ENCODE peak calls at places on chromosomes 4 and X, in eight cellular contexts. One of them, this sample, is unnamed.

GRCh38 chrX:38482183-38482582 is 79.2 kb upstream of the TSPAN7 start:
- DNase-seq in glutamatergic neuron: no peak
- DNase-seq in heart left ventricle: no peak
- DNase-seq in bronchial epithelial cell: no peak
- DNase-seq in CD4-positive, alpha-beta T cell: no peak
- DNase-seq in tibial artery: no peak
- DNase-seq in fibroblast of mammary gland: no peak
- DNase-seq in cardiac muscle cell: no peak
- DNase-seq in this sample: no peak

GRCh38 chr4:112520598-112521122 is 4.7 kb upstream of the NEUROG2 start:
- DNase-seq in glutamatergic neuron: no peak
- DNase-seq in heart left ventricle: no peak
- DNase-seq in bronchial epithelial cell: no peak
- DNase-seq in CD4-positive, alpha-beta T cell: no peak
- DNase-seq in tibial artery: no peak
- DNase-seq in fibroblast of mammary gland: peak
- DNase-seq in cardiac muscle cell: no peak
- DNase-seq in this sample: no peak

GRCh38 chrX:118595501-118596042 is 100.0 kb downstream of the DOCK11 start:
- DNase-seq in glutamatergic neuron: no peak
- DNase-seq in heart left ventricle: no peak
- DNase-seq in bronchial epithelial cell: no peak
- DNase-seq in CD4-positive, alpha-beta T cell: no peak
- DNase-seq in tibial artery: no peak
- DNase-seq in fibroblast of mammary gland: no peak
- DNase-seq in cardiac muscle cell: no peak
- DNase-seq in this sample: no peak

GRCh38 chr4:180380733-180381132 is 1862.5 kb upstream of the TENM3 start:
- DNase-seq in glutamatergic neuron: no peak
- DNase-seq in heart left ventricle: no peak
- DNase-seq in bronchial epithelial cell: peak
- DNase-seq in CD4-positive, alpha-beta T cell: no peak
- DNase-seq in tibial artery: no peak
- DNase-seq in fibroblast of mammary gland: peak
- DNase-seq in cardiac muscle cell: no peak
- DNase-seq in this sample: peak

GRCh38 chrX:73825569-73825968 is 262.6 kb downstream of the CHIC1 start:
- DNase-seq in glutamatergic neuron: no peak
- DNase-seq in heart left ventricle: no peak
- DNase-seq in bronchial epithelial cell: no peak
- DNase-seq in CD4-positive, alpha-beta T cell: no peak
- DNase-seq in tibial artery: no peak
- DNase-seq in fibroblast of mammary gland: no peak
- DNase-seq in cardiac muscle cell: no peak
- DNase-seq in this sample: no peak

GRCh38 chrX:14496674-14497073 is 32.7 kb upstream of the GLRA2 start:
- DNase-seq in glutamatergic neuron: no peak
- DNase-seq in heart left ventricle: no peak
- DNase-seq in bronchial epithelial cell: no peak
- DNase-seq in CD4-positive, alpha-beta T cell: no peak
- DNase-seq in tibial artery: no peak
- DNase-seq in fibroblast of mammary gland: no peak
- DNase-seq in cardiac muscle cell: no peak
- DNase-seq in this sample: no peak

GRCh38 chr4:88005086-88005485 is 2.3 kb upstream of the PKD2 start:
- DNase-seq in glutamatergic neuron: no peak
- DNase-seq in heart left ventricle: peak
- DNase-seq in bronchial epithelial cell: no peak
- DNase-seq in CD4-positive, alpha-beta T cell: no peak
- DNase-seq in tibial artery: peak
- DNase-seq in fibroblast of mammary gland: peak
- DNase-seq in cardiac muscle cell: no peak
- DNase-seq in this sample: peak

GRCh38 chrX:10022580-10023245 is 55.6 kb downstream of the CLDN34 start:
- DNase-seq in glutamatergic neuron: no peak
- DNase-seq in heart left ventricle: peak
- DNase-seq in bronchial epithelial cell: peak
- DNase-seq in CD4-positive, alpha-beta T cell: no peak
- DNase-seq in tibial artery: no peak
- DNase-seq in fibroblast of mammary gland: peak
- DNase-seq in cardiac muscle cell: no peak
- DNase-seq in this sample: peak

GRCh38 chr4:94680131-94680862 is 77.5 kb upstream of the BMPR1B start:
- DNase-seq in glutamatergic neuron: no peak
- DNase-seq in heart left ventricle: no peak
- DNase-seq in bronchial epithelial cell: no peak
- DNase-seq in CD4-positive, alpha-beta T cell: no peak
- DNase-seq in tibial artery: no peak
- DNase-seq in fibroblast of mammary gland: no peak
- DNase-seq in cardiac muscle cell: peak
- DNase-seq in this sample: peak

GRCh38 chr4:23333946-23334878 is 555.6 kb downstream of the PPARGC1A start:
- DNase-seq in glutamatergic neuron: no peak
- DNase-seq in heart left ventricle: no peak
- DNase-seq in bronchial epithelial cell: peak
- DNase-seq in CD4-positive, alpha-beta T cell: peak
- DNase-seq in tibial artery: no peak
- DNase-seq in fibroblast of mammary gland: peak
- DNase-seq in cardiac muscle cell: peak
- DNase-seq in this sample: peak

GRCh38 chr4:90120037-90120436 is 7.2 kb upstream of the CCSER1 start:
- DNase-seq in glutamatergic neuron: no peak
- DNase-seq in heart left ventricle: no peak
- DNase-seq in bronchial epithelial cell: no peak
- DNase-seq in CD4-positive, alpha-beta T cell: no peak
- DNase-seq in tibial artery: no peak
- DNase-seq in fibroblast of mammary gland: no peak
- DNase-seq in cardiac muscle cell: no peak
- DNase-seq in this sample: no peak

GRCh38 chrX:39816871-39817731 is 280.7 kb downstream of the BCOR start:
- DNase-seq in glutamatergic neuron: no peak
- DNase-seq in heart left ventricle: no peak
- DNase-seq in bronchial epithelial cell: no peak
- DNase-seq in CD4-positive, alpha-beta T cell: no peak
- DNase-seq in tibial artery: no peak
- DNase-seq in fibroblast of mammary gland: peak
- DNase-seq in cardiac muscle cell: no peak
- DNase-seq in this sample: peak

GRCh38 chr4:67087897-67088296 is 457.4 kb downstream of the CENPC start:
- DNase-seq in glutamatergic neuron: peak
- DNase-seq in heart left ventricle: peak
- DNase-seq in bronchial epithelial cell: peak
- DNase-seq in CD4-positive, alpha-beta T cell: peak
- DNase-seq in tibial artery: peak
- DNase-seq in fibroblast of mammary gland: peak
- DNase-seq in cardiac muscle cell: peak
- DNase-seq in this sample: peak

GRCh38 chrX:3728454-3728853 is 15.0 kb upstream of the PRKX start:
- DNase-seq in glutamatergic neuron: no peak
- DNase-seq in heart left ventricle: no peak
- DNase-seq in bronchial epithelial cell: peak
- DNase-seq in CD4-positive, alpha-beta T cell: no peak
- DNase-seq in tibial artery: no peak
- DNase-seq in fibroblast of mammary gland: peak
- DNase-seq in cardiac muscle cell: no peak
- DNase-seq in this sample: peak

GRCh38 chrX:274904-275475 is 6.2 kb upstream of the PLCXD1 start:
- DNase-seq in glutamatergic neuron: peak
- DNase-seq in heart left ventricle: peak
- DNase-seq in bronchial epithelial cell: no peak
- DNase-seq in CD4-positive, alpha-beta T cell: no peak
- DNase-seq in tibial artery: peak
- DNase-seq in fibroblast of mammary gland: no peak
- DNase-seq in cardiac muscle cell: no peak
- DNase-seq in this sample: no peak

GRCh38 chr4:139234258-139234657 is 45.8 kb downstream of the MGARP start:
- DNase-seq in glutamatergic neuron: no peak
- DNase-seq in heart left ventricle: no peak
- DNase-seq in bronchial epithelial cell: no peak
- DNase-seq in CD4-positive, alpha-beta T cell: no peak
- DNase-seq in tibial artery: no peak
- DNase-seq in fibroblast of mammary gland: no peak
- DNase-seq in cardiac muscle cell: no peak
- DNase-seq in this sample: no peak

DNA sequence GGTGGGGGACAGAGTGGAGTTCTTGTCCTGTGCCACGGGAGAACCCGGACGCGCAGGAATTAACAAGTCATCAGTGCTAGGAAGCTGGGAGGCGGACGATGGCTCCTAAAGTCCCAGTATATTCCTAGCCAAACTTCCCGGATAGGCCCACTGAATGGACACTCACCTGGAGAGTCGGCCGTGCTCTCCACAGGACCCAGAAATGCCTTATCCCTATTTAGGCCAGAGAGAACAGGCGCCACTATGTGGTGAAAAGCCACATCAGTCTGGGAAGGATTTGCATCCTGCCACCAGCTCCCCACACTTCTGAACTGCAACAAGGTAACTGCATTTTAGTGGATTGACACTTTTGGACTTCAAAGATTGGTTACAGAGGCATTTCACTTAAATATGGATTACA is 1.1 kb downstream of the CFAP299 start:
- DNase-seq in glutamatergic neuron: no peak
- DNase-seq in heart left ventricle: no peak
- DNase-seq in bronchial epithelial cell: peak
- DNase-seq in CD4-positive, alpha-beta T cell: no peak
- DNase-seq in tibial artery: no peak
- DNase-seq in fibroblast of mammary gland: peak
- DNase-seq in cardiac muscle cell: peak
- DNase-seq in this sample: peak
- TF ChIP-seq CTCF in glutamatergic neuron: peak
- TF ChIP-seq CTCF in heart left ventricle: no peak
- TF ChIP-seq CTCF in bronchial epithelial cell: peak
- TF ChIP-seq CTCF in CD4-positive, alpha-beta T cell: no peak
- TF ChIP-seq CTCF in tibial artery: no peak
- TF ChIP-seq CTCF in fibroblast of mammary gland: peak
- TF ChIP-seq CTCF in cardiac muscle cell: peak
- TF ChIP-seq CTCF in this sample: peak

GRCh38 chrX:23436875-23437274 is 102.2 kb downstream of the PTCHD1 start:
- DNase-seq in glutamatergic neuron: no peak
- DNase-seq in heart left ventricle: no peak
- DNase-seq in bronchial epithelial cell: no peak
- DNase-seq in CD4-positive, alpha-beta T cell: no peak
- DNase-seq in tibial artery: no peak
- DNase-seq in fibroblast of mammary gland: no peak
- DNase-seq in cardiac muscle cell: no peak
- DNase-seq in this sample: no peak

GRCh38 chrX:23435108-23435507 is 100.5 kb downstream of the PTCHD1 start:
- DNase-seq in glutamatergic neuron: no peak
- DNase-seq in heart left ventricle: no peak
- DNase-seq in bronchial epithelial cell: no peak
- DNase-seq in CD4-positive, alpha-beta T cell: no peak
- DNase-seq in tibial artery: no peak
- DNase-seq in fibroblast of mammary gland: no peak
- DNase-seq in cardiac muscle cell: no peak
- DNase-seq in this sample: no peak

GRCh38 chrX:23434356-23434884 is 99.8 kb downstream of the PTCHD1 start:
- DNase-seq in glutamatergic neuron: no peak
- DNase-seq in heart left ventricle: peak
- DNase-seq in bronchial epithelial cell: peak
- DNase-seq in CD4-positive, alpha-beta T cell: no peak
- DNase-seq in tibial artery: peak
- DNase-seq in fibroblast of mammary gland: peak
- DNase-seq in cardiac muscle cell: no peak
- DNase-seq in this sample: peak

DNA sequence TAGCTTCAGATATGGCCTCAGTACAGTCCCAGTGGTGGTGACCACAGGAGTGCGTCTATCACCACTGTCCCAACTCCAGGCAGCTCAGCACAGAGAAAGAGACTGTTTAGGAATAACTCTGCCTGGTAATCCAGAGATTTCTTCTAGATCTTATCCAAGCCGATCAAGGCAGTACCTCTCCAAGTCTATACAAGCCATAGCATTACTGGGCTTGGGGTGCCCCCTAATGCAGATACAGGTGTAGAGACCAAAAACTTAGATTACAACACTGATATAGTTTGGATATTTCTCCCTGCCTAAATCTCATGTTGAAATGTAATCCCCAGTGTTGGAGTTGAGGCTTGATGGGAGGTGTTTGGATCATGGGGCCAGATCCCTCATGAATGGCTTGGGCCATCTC is 100.9 kb downstream of the PTCHD1 start:
- DNase-seq in glutamatergic neuron: no peak
- DNase-seq in heart left ventricle: no peak
- DNase-seq in bronchial epithelial cell: no peak
- DNase-seq in CD4-positive, alpha-beta T cell: no peak
- DNase-seq in tibial artery: no peak
- DNase-seq in fibroblast of mammary gland: no peak
- DNase-seq in cardiac muscle cell: no peak
- DNase-seq in this sample: no peak
- TF ChIP-seq CTCF in glutamatergic neuron: no peak
- TF ChIP-seq CTCF in heart left ventricle: no peak
- TF ChIP-seq CTCF in bronchial epithelial cell: no peak
- TF ChIP-seq CTCF in CD4-positive, alpha-beta T cell: no peak
- TF ChIP-seq CTCF in tibial artery: no peak
- TF ChIP-seq CTCF in fibroblast of mammary gland: no peak
- TF ChIP-seq CTCF in cardiac muscle cell: no peak
- TF ChIP-seq CTCF in this sample: no peak

DNA sequence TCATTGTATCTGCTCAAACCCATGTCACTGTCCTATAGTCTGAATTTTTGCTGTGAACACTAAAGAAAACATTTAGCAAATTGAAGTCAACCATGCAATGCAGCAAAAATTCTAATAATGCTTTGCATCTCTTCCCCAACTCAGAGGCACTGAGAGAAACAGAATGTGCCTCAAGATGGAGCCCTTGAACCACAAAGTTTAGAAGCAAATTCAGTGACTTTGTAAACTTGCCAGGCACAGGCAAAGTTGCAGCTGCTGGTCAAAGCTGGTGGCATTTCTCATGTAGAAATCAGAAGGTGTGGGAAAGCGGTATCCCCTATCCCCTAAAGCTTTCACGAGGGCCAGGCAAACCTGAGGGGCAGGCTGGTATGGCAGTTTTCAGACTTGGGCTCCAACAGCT is 121.7 kb upstream of the DIPK2B start:
- DNase-seq in glutamatergic neuron: no peak
- DNase-seq in heart left ventricle: peak
- DNase-seq in bronchial epithelial cell: peak
- DNase-seq in CD4-positive, alpha-beta T cell: no peak
- DNase-seq in tibial artery: peak
- DNase-seq in fibroblast of mammary gland: peak
- DNase-seq in cardiac muscle cell: peak
- DNase-seq in this sample: peak
- TF ChIP-seq CTCF in glutamatergic neuron: no peak
- TF ChIP-seq CTCF in heart left ventricle: peak
- TF ChIP-seq CTCF in bronchial epithelial cell: peak
- TF ChIP-seq CTCF in CD4-positive, alpha-beta T cell: no peak
- TF ChIP-seq CTCF in tibial artery: peak
- TF ChIP-seq CTCF in fibroblast of mammary gland: peak
- TF ChIP-seq CTCF in cardiac muscle cell: peak
- TF ChIP-seq CTCF in this sample: peak

GRCh38 chr4:161647757-161648156 is 516.0 kb downstream of the FSTL5 start:
- DNase-seq in glutamatergic neuron: no peak
- DNase-seq in heart left ventricle: no peak
- DNase-seq in bronchial epithelial cell: no peak
- DNase-seq in CD4-positive, alpha-beta T cell: no peak
- DNase-seq in tibial artery: no peak
- DNase-seq in fibroblast of mammary gland: no peak
- DNase-seq in cardiac muscle cell: no peak
- DNase-seq in this sample: no peak

DNA sequence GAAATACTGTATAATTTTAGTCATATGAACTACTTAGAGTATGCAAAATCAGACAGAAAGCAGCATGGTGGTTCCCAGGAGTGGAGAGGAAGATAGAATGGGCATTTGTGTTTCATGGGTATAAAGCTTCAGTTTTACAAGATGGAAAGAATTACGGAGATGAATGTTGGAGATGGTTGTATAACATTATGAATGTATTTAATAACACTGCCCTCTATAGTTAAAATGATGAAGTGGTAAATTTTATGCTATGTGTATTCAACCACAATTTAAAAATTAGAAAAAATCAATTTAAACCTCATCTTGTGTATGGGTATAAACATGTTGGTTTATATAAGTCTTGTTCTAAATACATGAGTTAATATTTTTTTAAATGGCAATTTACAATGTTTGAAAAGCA is 521.1 kb downstream of the FSTL5 start:
- DNase-seq in glutamatergic neuron: no peak
- DNase-seq in heart left ventricle: no peak
- DNase-seq in bronchial epithelial cell: peak
- DNase-seq in CD4-positive, alpha-beta T cell: no peak
- DNase-seq in tibial artery: no peak
- DNase-seq in fibroblast of mammary gland: no peak
- DNase-seq in cardiac muscle cell: no peak
- DNase-seq in this sample: no peak
- TF ChIP-seq CTCF in glutamatergic neuron: peak
- TF ChIP-seq CTCF in heart left ventricle: no peak
- TF ChIP-seq CTCF in bronchial epithelial cell: no peak
- TF ChIP-seq CTCF in CD4-positive, alpha-beta T cell: no peak
- TF ChIP-seq CTCF in tibial artery: no peak
- TF ChIP-seq CTCF in fibroblast of mammary gland: no peak
- TF ChIP-seq CTCF in cardiac muscle cell: no peak
- TF ChIP-seq CTCF in this sample: no peak

This sample was measured in fibroblast of the aortic adventitia.